ENCODE peak calls at places on chromosomes 1 and 21, in six cellular contexts. M is adrenal gland; L is CD8-positive, alpha-beta T cell; U is Peyer's patch; X is A549; T is heart left ventricle. N is an unnamed sample.

GRCh38 chr1:171345536-171345935 is 31.6 kb downstream of the FMO4 start:
- DNase-seq in M (no peak), L (no peak), U (no peak), X (no peak), T (no peak), N (no peak)

GRCh38 chr1:245590726-245591125 is 435.9 kb downstream of the KIF26B start:
- DNase-seq in M (no peak), L (no peak), U (no peak), X (no peak), T (no peak), N (no peak)

GRCh38 chr1:4109626-4109940 is 209.5 kb upstream of the C1orf174 start:
- DNase-seq in M (no peak), L (no peak), U (no peak), X (no peak), T (no peak), N (no peak)

GRCh38 chr1:54850737-54851136 is 36.3 kb downstream of the DHCR24 start:
- DNase-seq in M (no peak), L (no peak), U (no peak), X (no peak), T (no peak), N (no peak)

GRCh38 chr1:218273757-218274505 is 11.2 kb upstream of the RRP15 start:
- DNase-seq in M (no peak), L (no peak), U (no peak), X (no peak), T (no peak), N (no peak)

GRCh38 chr1:195934839-195935557 is 673.2 kb downstream of the KCNT2 start:
- DNase-seq in M (no peak), L (no peak), U (no peak), X (no peak), T (no peak), N (no peak)

GRCh38 chr21:30605968-30606367 is 5.1 kb downstream of the KRTAP22-1 start:
- DNase-seq in M (no peak), L (no peak), U (no peak), X (no peak), T (no peak), N (no peak)

GRCh38 chr1:37038079-37038702 is 3.9 kb upstream of the GRIK3 start:
- DNase-seq in M (no peak), L (no peak), U (no peak), X (peak; percentile 48), T (no peak), N (no peak)

GRCh38 chr1:228416217-228416971 is at the start of gene TRIM17:
- DNase-seq in M (no peak), L (peak; percentile 43), U (no peak), X (no peak), T (no peak), N (no peak)

GRCh38 chr1:15797614-15798390 is 9.6 kb downstream of the UQCRHL start:
- DNase-seq in M (peak; percentile 48), L (no peak), U (no peak), X (peak; percentile 93), T (no peak), N (no peak)

GRCh38 chr1:198771562-198772153 is 132.8 kb downstream of the PTPRC start:
- DNase-seq in M (no peak), L (no peak), U (no peak), X (peak; percentile 42), T (no peak), N (no peak)

GRCh38 chr1:156487862-156488261 is 12.7 kb downstream of the MEF2D start:
- DNase-seq in M (no peak), L (peak; percentile 34), U (peak; percentile 81), X (no peak), T (no peak), N (no peak)

GRCh38 chr1:89808429-89809117 is 12.3 kb upstream of the LRRC8D start:
- DNase-seq in M (no peak), L (no peak), U (no peak), X (peak; percentile 36), T (no peak), N (no peak)

GRCh38 chr1:200367841-200368534 is 41.8 kb downstream of the ZNF281 start:
- DNase-seq in M (peak; percentile 16), L (no peak), U (no peak), X (no peak), T (no peak), N (no peak)

GRCh38 chr1:220884981-220885918 is 6.0 kb downstream of the HLX start:
- DNase-seq in M (no peak), L (no peak), U (no peak), X (no peak), T (no peak), N (no peak)

GRCh38 chr1:220881918-220882891 is 3.0 kb downstream of the HLX start:
- DNase-seq in M (peak; percentile 31), L (no peak), U (no peak), X (no peak), T (peak; percentile 71), N (no peak)

GRCh38 chr1:220885971-220886370 is 6.7 kb downstream of the HLX start:
- DNase-seq in M (no peak), L (no peak), U (no peak), X (no peak), T (no peak), N (no peak)

GRCh38 chr1:220886470-220887201 is 7.4 kb downstream of the HLX start:
- DNase-seq in M (no peak), L (no peak), U (no peak), X (no peak), T (no peak), N (no peak)

DNA sequence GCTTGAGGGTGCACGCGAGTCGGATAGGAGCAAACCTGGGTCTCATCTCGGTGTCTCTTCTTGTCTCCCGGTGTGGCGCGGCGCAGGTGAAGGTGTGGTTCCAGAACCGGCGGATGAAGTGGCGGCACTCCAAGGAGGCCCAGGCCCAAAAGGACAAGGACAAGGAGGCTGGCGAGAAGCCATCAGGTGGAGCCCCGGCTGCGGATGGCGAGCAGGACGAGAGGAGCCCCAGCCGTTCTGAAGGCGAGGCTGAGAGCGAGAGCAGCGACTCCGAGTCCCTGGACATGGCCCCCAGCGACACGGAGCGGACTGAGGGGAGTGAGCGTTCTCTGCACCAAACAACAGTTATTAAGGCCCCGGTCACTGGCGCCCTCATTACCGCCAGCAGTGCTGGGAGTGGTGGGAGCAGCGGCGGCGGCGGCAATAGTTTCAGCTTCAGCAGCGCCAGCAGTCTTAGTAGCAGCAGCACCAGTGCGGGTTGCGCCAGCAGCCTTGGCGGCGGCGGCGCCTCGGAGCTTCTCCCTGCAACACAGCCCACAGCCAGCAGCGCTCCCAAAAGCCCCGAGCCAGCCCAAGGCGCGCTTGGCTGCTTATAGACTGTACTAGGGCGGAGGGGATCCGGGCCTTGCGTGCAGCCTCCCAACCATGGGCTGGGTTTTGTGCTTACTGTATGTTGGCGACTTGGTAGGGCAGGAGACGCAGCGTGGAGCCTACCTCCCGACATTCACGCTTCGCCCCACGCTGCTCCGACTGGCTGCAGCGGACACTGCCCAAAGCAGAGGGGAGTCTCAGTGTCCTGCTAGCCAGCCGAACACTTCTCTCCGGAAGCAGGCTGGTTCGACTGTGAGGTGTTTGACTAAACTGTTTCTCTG is 5.1 kb downstream of the HLX start:
- DNase-seq in M (no peak), L (no peak), U (no peak), X (no peak), T (no peak), N (no peak)
- TF ChIP-seq CTCF in M (no peak), L (no peak), U (no peak), X (no peak), T (no peak), N (no peak)

DNA sequence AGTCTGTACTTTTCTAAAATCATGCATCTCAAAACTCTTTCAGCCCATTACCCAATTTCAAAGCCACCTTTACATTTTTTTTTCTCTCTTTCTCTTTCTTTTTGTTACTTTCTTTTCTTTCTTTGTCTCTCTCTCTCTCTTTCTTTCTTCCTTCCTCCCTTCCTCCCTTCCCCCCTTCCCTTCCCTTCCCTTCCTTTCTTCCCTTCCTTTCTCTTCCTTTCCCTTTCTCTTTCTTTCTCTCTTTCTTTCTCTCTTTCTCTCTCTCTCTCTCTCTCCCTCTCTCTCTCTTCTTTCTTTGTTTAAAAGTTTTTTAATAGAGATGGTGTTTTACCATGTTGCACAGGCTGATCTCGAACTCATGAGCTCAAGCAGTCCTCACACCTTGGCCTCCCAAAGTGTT is 11.5 kb downstream of the ZMYM4 start:
- DNase-seq in M (no peak), L (no peak), U (no peak), X (no peak), T (no peak), N (no peak)
- H3K9me3 ChIP-seq in M (no peaks in the 10 kb centered on the region), L (peaks cover 7% of the 10 kb centered on the region), U (no peaks in the 10 kb centered on the region), X (no peaks in the 10 kb centered on the region), T (peaks cover 27% of the 10 kb centered on the region), N (peaks cover 25% of the 10 kb centered on the region)

GRCh38 chr1:18922848-18923475 is 20.6 kb upstream of the ALDH4A1 start:
- DNase-seq in M (no peak), L (no peak), U (no peak), X (no peak), T (no peak), N (no peak)

GRCh38 chr1:18920931-18921330 is 18.6 kb upstream of the ALDH4A1 start:
- DNase-seq in M (no peak), L (no peak), U (no peak), X (no peak), T (no peak), N (no peak)

GRCh38 chr1:18922319-18922726 is 20.0 kb upstream of the ALDH4A1 start:
- DNase-seq in M (peak; percentile 91), L (no peak), U (peak; percentile 73), X (peak; percentile 57), T (peak; percentile 83), N (peak; percentile 83)

GRCh38 chr1:18919949-18920348 is 17.6 kb upstream of the ALDH4A1 start:
- DNase-seq in M (no peak), L (no peak), U (no peak), X (no peak), T (no peak), N (no peak)

GRCh38 chr1:18921506-18922251 is 19.3 kb upstream of the ALDH4A1 start:
- DNase-seq in M (no peak), L (no peak), U (no peak), X (no peak), T (no peak), N (no peak)
- H3K27ac ChIP-seq in M (peak overlapping the region; percentile 64), L (no peak overlapping the region), U (peak overlapping the region; percentile 82), X (peak overlapping the region; percentile 94), T (peak overlapping the region; percentile 87), N (peak overlapping the region; percentile 95)

DNA sequence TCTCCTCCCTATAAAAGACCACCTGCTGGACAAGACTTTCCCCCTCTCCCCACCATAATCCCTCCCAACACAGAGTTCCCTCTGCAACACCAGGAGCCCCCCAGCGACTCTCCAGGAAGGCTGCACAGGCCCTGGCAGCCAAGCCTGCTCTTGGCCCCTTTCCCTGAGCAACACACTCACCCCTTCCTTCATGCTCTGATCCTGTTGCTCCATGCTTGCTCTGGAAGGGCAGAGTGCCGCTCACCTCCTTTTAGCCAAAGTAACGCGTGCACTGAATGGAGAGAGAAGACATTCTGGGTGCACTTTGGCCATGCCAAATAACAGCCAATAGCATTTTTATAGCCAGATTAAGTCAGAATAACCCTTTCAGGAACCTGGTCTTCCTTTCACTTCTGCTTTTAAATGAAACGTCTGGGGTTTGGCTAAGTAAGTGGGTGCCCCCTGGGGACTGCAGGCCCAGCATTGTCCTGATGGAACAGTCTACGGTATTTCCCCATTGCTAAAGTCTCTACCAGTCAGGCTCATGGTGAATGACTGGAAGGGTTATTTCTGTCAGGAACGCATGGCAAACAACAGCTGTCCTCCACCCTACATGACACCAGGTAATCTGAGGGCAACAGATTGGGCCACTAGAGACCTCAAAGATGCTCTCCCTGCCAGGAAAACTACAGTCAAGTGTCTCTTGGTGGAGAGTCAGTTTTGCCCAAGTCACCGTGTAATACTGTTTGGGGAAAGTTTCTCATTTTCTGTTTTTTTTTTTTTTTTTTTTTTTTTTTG is at the start of gene SLC2A5:
- DNase-seq in M (peak; percentile 24), L (no peak), U (peak; percentile 79), X (no peak), T (no peak), N (no peak)
- TF ChIP-seq CTCF in M (no peak), L (no peak), U (peak; percentile 6), X (no peak), T (no peak), N (no peak)

N was measured in left ventricle myocardium inferior.